ENCODE peak calls at places on chromosomes 5 and 9, in eight cellular contexts. G is body of pancreas, N is aorta, T is left ventricle myocardium inferior, A is PC-3, F is endodermal cell, W is uterus, L is neural progenitor cell. S is an unnamed sample.

GRCh38 chr9:84419203-84419602 is 78.6 kb upstream of the SLC28A3 start:
- DNase-seq in A (no peak), W (no peak), F (no peak), G (no peak), N (no peak), T (no peak), L (peak; percentile 31), S (no peak)

GRCh38 chr5:37771731-37772130 is 68.1 kb downstream of the GDNF start:
- DNase-seq in T (no peak), A (peak; percentile 94), F (no peak), G (no peak), N (no peak), W (no peak), L (no peak), S (no peak)

GRCh38 chr5:62922191-62922590 is 343.6 kb downstream of the LRRC70 start:
- DNase-seq in F (no peak), N (no peak), W (no peak), L (no peak), G (no peak), T (no peak), A (no peak), S (no peak)

GRCh38 chr9:125255781-125256391 is 5.7 kb upstream of the GAPVD1 start:
- DNase-seq in F (peak; percentile 69), G (peak; percentile 34), T (no peak), W (no peak), L (peak; percentile 24), N (no peak), A (peak; percentile 26), S (no peak)

GRCh38 chr9:87656485-87656884 is 69.4 kb upstream of the CTSL start:
- DNase-seq in L (no peak), A (no peak), T (no peak), W (no peak), G (no peak), F (no peak), N (no peak), S (no peak)

GRCh38 chr9:128689293-128689770 is 310 bp downstream of the SET start:
- DNase-seq in L (no peak), W (no peak), F (peak; percentile 81), G (peak; percentile 65), T (peak; percentile 67), N (peak; percentile 88), A (no peak), S (no peak)

GRCh38 chr9:72577212-72577753 is 55.9 kb downstream of the TMC1 start:
- DNase-seq in W (peak; percentile 23), T (no peak), F (no peak), G (no peak), L (no peak), A (peak; percentile 93), N (no peak), S (no peak)

GRCh38 chr5:143302344-143302743 is 101.1 kb downstream of the NR3C1 start:
- DNase-seq in L (no peak), G (no peak), N (no peak), A (peak; percentile 26), F (no peak), W (no peak), T (no peak), S (no peak)

GRCh38 chr5:145574889-145575573 is 260.1 kb downstream of the PRELID2 start:
- DNase-seq in W (no peak), G (no peak), T (no peak), A (no peak), F (no peak), L (no peak), N (no peak), S (no peak)

GRCh38 chr5:39578887-39579497 is 154.2 kb upstream of the DAB2 start:
- DNase-seq in T (no peak), L (no peak), N (no peak), A (peak; percentile 65), G (no peak), F (no peak), W (no peak), S (no peak)

GRCh38 chr9:116713266-116713665 is 26.2 kb downstream of the TRIM32 start:
- DNase-seq in G (no peak), A (no peak), L (no peak), W (no peak), F (no peak), T (no peak), N (no peak), S (no peak)

GRCh38 chr5:74017786-74018211 is 391.8 kb downstream of the ARHGEF28 start:
- DNase-seq in F (peak; percentile 64), G (peak; percentile 7), L (no peak), N (no peak), W (no peak), T (no peak), A (peak; percentile 82), S (no peak)

GRCh38 chr9:134059188-134059641 is 8.6 kb downstream of the BRD3 start:
- DNase-seq in T (no peak), G (no peak), L (peak; percentile 0), N (peak; percentile 57), F (no peak), A (no peak), W (no peak), S (no peak)

GRCh38 chr9:95772320-95773060 is 103.0 kb upstream of the ERCC6L2 start:
- DNase-seq in A (peak; percentile 17), N (no peak), W (peak; percentile 48), L (peak; percentile 91), T (no peak), G (peak; percentile 24), F (peak; percentile 84), S (no peak)

GRCh38 chr5:37506241-37506640 is 127.1 kb downstream of the WDR70 start:
- DNase-seq in T (no peak), A (no peak), G (no peak), N (no peak), L (no peak), W (no peak), F (no peak), S (no peak)

DNA sequence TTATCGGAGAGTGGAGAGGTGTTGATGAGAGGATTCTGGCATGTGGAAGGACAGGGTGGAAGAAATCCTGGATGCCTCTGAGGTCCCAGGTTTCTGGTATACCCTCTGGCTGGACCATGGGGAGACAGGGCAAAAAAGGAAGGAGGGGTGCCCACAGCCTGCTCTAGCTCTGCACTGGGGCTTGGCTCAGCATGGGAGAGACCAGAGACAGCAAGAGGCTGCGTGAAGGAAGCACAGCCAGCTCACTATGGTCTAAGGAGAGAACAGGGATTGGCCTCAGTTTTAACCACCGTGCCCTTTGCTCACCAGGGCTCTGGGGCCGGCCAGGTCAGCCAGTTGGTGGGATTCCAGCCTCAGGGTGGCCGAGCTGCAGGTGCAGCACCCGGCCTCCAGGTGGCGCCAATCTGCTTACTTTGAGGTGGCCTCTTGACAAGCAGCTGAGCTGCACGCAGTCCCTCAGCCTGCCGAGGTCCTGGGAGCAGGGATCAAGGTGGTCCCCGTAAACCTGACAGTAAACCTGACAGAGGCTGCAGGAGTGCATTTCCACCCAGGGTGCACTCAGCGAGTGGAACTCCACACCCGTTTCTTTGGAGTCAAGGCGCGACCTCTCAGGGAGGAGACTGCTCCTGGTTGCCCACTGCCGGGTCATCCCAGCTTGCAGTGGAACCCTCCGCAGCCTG is 25.0 kb upstream of the SPTLC1 start:
- DNase-seq in L (peak; percentile 89), F (peak; percentile 98), A (peak; percentile 73), W (peak; percentile 84), N (peak; percentile 93), G (peak; percentile 81), T (peak; percentile 73), S (peak; percentile 79)
- H3K4me3 ChIP-seq in L (no peak overlapping the region), F (no peak overlapping the region), A (peak overlapping the region; percentile 58), W (peak overlapping the region; percentile 43), N (no peak overlapping the region), G (no peak overlapping the region), T (peak overlapping the region; percentile 63), S (no peak overlapping the region)

GRCh38 chr5:170361600-170361999 is 27.6 kb downstream of the KCNMB1 start:
- DNase-seq in A (no peak), G (no peak), T (no peak), W (no peak), N (no peak), F (no peak), L (no peak), S (no peak)
- H3K27me3 ChIP-seq in A (peaks cover 32% of the 10 kb centered on the region), G (no peaks in the 10 kb centered on the region), T (peaks cover 7% of the 10 kb centered on the region), W (no peaks in the 10 kb centered on the region), N (no peaks in the 10 kb centered on the region), F (no peaks in the 10 kb centered on the region), L (no peaks in the 10 kb centered on the region), S (no peaks in the 10 kb centered on the region)

DNA sequence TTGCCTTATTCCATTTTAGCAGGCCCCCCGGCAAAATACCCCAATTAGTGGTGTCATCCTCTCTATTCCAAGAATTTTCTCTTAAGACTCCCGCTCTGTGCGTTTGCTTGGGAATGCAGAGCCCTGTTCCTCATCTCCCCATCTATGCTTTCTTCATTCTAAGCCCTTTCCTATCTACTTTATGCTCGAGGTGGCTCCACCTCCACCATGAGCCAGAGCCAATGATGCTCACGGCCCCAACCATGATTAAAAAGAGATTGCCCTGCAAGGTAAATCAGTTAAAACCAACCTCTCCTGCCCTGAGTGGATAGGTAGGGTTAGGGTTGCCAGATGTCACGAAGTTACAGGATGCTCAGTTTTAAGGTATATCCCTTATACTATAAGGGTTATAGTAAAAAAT is 677 bp upstream of the TXNDC15 start:
- DNase-seq in A (no peak), L (peak; percentile 9), W (no peak), N (no peak), G (no peak), T (no peak), F (peak; percentile 53), S (no peak)
- H3K27ac ChIP-seq in A (no peak overlapping the region), L (no peak overlapping the region), W (peak overlapping the region; percentile 93), N (peak overlapping the region; percentile 67), G (peak overlapping the region; percentile 85), T (peak overlapping the region; percentile 99), F (no peak overlapping the region), S (peak overlapping the region; percentile 90)

GRCh38 chr5:10596310-10596703 is 32.4 kb downstream of the ANKRD33B start:
- DNase-seq in W (no peak), L (no peak), A (no peak), F (no peak), G (no peak), N (no peak), T (no peak), S (no peak)
- H3K4me3 ChIP-seq in W (no peak overlapping the region), L (no peak overlapping the region), A (peak overlapping the region; percentile 7), F (no peak overlapping the region), G (no peak overlapping the region), N (no peak overlapping the region), T (peak overlapping the region; percentile 51), S (no peak overlapping the region)

DNA sequence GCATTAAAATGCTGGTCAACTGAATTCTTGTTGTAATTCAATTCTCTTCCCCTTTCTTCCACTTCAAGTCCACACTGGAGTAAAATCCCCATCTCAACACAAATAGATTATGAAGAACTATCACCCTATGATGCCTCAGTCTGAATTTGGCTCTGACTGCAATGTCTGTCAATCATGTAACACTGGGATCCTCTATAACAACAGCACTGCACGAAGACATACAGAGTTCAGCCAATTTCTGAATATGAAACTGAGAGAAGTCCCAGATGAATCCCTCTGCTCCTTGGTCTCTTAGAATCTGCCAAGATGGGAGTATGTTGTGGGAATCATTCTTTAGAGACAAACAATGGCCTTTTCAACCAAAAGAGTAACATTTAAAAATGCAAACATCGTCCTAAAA is 258.2 kb downstream of the EBF1 start:
- DNase-seq in N (no peak), F (no peak), T (no peak), A (no peak), W (no peak), G (no peak), L (no peak), S (no peak)
- H3K27me3 ChIP-seq in N (no peaks in the 10 kb centered on the region), F (no peaks in the 10 kb centered on the region), T (no peaks in the 10 kb centered on the region), A (no peaks in the 10 kb centered on the region), W (no peaks in the 10 kb centered on the region), G (no peaks in the 10 kb centered on the region), L (no peaks in the 10 kb centered on the region), S (no peaks in the 10 kb centered on the region)

GRCh38 chr5:60698316-60698715 is 1.6 kb downstream of the DEPDC1B start:
- DNase-seq in W (no peak), F (no peak), N (no peak), L (no peak), A (no peak), G (no peak), T (no peak), S (no peak)
- H3K27ac ChIP-seq in W (no peak overlapping the region), F (no peak overlapping the region), N (no peak overlapping the region), L (no peak overlapping the region), A (no peak overlapping the region), G (no peak overlapping the region), T (no peak overlapping the region), S (no peak overlapping the region)

S was measured in left lung.